ENCODE peak calls at places on chromosomes 6 and 20, in ten cellular contexts. One of them, this sample, is unnamed.

GRCh38 chr6:156877126-156877863 is 100.1 kb downstream of the ARID1B start:
- DNase-seq in prostate gland: no peak
- DNase-seq in cardiac fibroblast: no peak
- DNase-seq in uterus: peak
- DNase-seq in OCI-LY7: no peak
- DNase-seq in kidney: no peak
- DNase-seq in cardiac muscle cell: no peak
- DNase-seq in astrocyte of the spinal cord: no peak
- DNase-seq in AG10803: peak
- DNase-seq in brain microvascular endothelial cell: no peak
- DNase-seq in this sample: no peak

GRCh38 chr6:37460805-37461204 is 27.8 kb downstream of the CMTR1 start:
- DNase-seq in prostate gland: no peak
- DNase-seq in cardiac fibroblast: no peak
- DNase-seq in uterus: no peak
- DNase-seq in OCI-LY7: no peak
- DNase-seq in kidney: no peak
- DNase-seq in cardiac muscle cell: no peak
- DNase-seq in astrocyte of the spinal cord: peak
- DNase-seq in AG10803: no peak
- DNase-seq in brain microvascular endothelial cell: no peak
- DNase-seq in this sample: no peak

GRCh38 chr6:135030056-135030473 is 24.6 kb downstream of the HBS1L start:
- DNase-seq in prostate gland: no peak
- DNase-seq in cardiac fibroblast: no peak
- DNase-seq in uterus: no peak
- DNase-seq in OCI-LY7: no peak
- DNase-seq in kidney: no peak
- DNase-seq in cardiac muscle cell: no peak
- DNase-seq in astrocyte of the spinal cord: no peak
- DNase-seq in AG10803: no peak
- DNase-seq in brain microvascular endothelial cell: no peak
- DNase-seq in this sample: no peak

GRCh38 chr6:112304680-112305079 is 42.5 kb upstream of the RFPL4B start:
- DNase-seq in prostate gland: no peak
- DNase-seq in cardiac fibroblast: no peak
- DNase-seq in uterus: no peak
- DNase-seq in OCI-LY7: no peak
- DNase-seq in kidney: no peak
- DNase-seq in cardiac muscle cell: no peak
- DNase-seq in astrocyte of the spinal cord: no peak
- DNase-seq in AG10803: no peak
- DNase-seq in brain microvascular endothelial cell: no peak
- DNase-seq in this sample: no peak

GRCh38 chr6:41182069-41183034 is 18.6 kb downstream of the TREML2 start:
- DNase-seq in prostate gland: peak
- DNase-seq in cardiac fibroblast: peak
- DNase-seq in uterus: no peak
- DNase-seq in OCI-LY7: peak
- DNase-seq in kidney: no peak
- DNase-seq in cardiac muscle cell: peak
- DNase-seq in astrocyte of the spinal cord: peak
- DNase-seq in AG10803: peak
- DNase-seq in brain microvascular endothelial cell: peak
- DNase-seq in this sample: no peak

GRCh38 chr20:21569586-21569985 is 55.7 kb upstream of the NKX2-2 start:
- DNase-seq in prostate gland: no peak
- DNase-seq in cardiac fibroblast: no peak
- DNase-seq in uterus: no peak
- DNase-seq in OCI-LY7: no peak
- DNase-seq in kidney: no peak
- DNase-seq in cardiac muscle cell: no peak
- DNase-seq in astrocyte of the spinal cord: no peak
- DNase-seq in AG10803: no peak
- DNase-seq in brain microvascular endothelial cell: no peak
- DNase-seq in this sample: no peak

GRCh38 chr6:45187841-45188240 is 140.3 kb upstream of the RUNX2 start:
- DNase-seq in prostate gland: no peak
- DNase-seq in cardiac fibroblast: peak
- DNase-seq in uterus: no peak
- DNase-seq in OCI-LY7: no peak
- DNase-seq in kidney: no peak
- DNase-seq in cardiac muscle cell: no peak
- DNase-seq in astrocyte of the spinal cord: peak
- DNase-seq in AG10803: peak
- DNase-seq in brain microvascular endothelial cell: peak
- DNase-seq in this sample: no peak

GRCh38 chr6:39934060-39934757 is at the start of gene MOCS1:
- DNase-seq in prostate gland: peak
- DNase-seq in cardiac fibroblast: peak
- DNase-seq in uterus: peak
- DNase-seq in OCI-LY7: no peak
- DNase-seq in kidney: peak
- DNase-seq in cardiac muscle cell: peak
- DNase-seq in astrocyte of the spinal cord: peak
- DNase-seq in AG10803: peak
- DNase-seq in brain microvascular endothelial cell: peak
- DNase-seq in this sample: no peak

GRCh38 chr6:150448221-150448620 is 79.4 kb downstream of the IYD start:
- DNase-seq in prostate gland: no peak
- DNase-seq in cardiac fibroblast: no peak
- DNase-seq in uterus: no peak
- DNase-seq in OCI-LY7: no peak
- DNase-seq in kidney: no peak
- DNase-seq in cardiac muscle cell: no peak
- DNase-seq in astrocyte of the spinal cord: no peak
- DNase-seq in AG10803: no peak
- DNase-seq in brain microvascular endothelial cell: no peak
- DNase-seq in this sample: no peak

GRCh38 chr20:8389381-8390368 is 257.6 kb downstream of the PLCB1 start:
- DNase-seq in prostate gland: no peak
- DNase-seq in cardiac fibroblast: peak
- DNase-seq in uterus: no peak
- DNase-seq in OCI-LY7: peak
- DNase-seq in kidney: no peak
- DNase-seq in cardiac muscle cell: peak
- DNase-seq in astrocyte of the spinal cord: peak
- DNase-seq in AG10803: peak
- DNase-seq in brain microvascular endothelial cell: no peak
- DNase-seq in this sample: no peak

GRCh38 chr6:36682328-36683144 is 4.0 kb downstream of the CDKN1A start:
- DNase-seq in prostate gland: peak
- DNase-seq in cardiac fibroblast: no peak
- DNase-seq in uterus: peak
- DNase-seq in OCI-LY7: peak
- DNase-seq in kidney: peak
- DNase-seq in cardiac muscle cell: no peak
- DNase-seq in astrocyte of the spinal cord: no peak
- DNase-seq in AG10803: peak
- DNase-seq in brain microvascular endothelial cell: no peak
- DNase-seq in this sample: peak

GRCh38 chr6:164321297-164321696 is 906.8 kb downstream of the QKI start:
- DNase-seq in prostate gland: no peak
- DNase-seq in cardiac fibroblast: no peak
- DNase-seq in uterus: no peak
- DNase-seq in OCI-LY7: no peak
- DNase-seq in kidney: no peak
- DNase-seq in cardiac muscle cell: no peak
- DNase-seq in astrocyte of the spinal cord: no peak
- DNase-seq in AG10803: no peak
- DNase-seq in brain microvascular endothelial cell: no peak
- DNase-seq in this sample: no peak

GRCh38 chr20:57437672-57438330 is 46.6 kb downstream of the RBM38 start:
- DNase-seq in prostate gland: no peak
- DNase-seq in cardiac fibroblast: no peak
- DNase-seq in uterus: no peak
- DNase-seq in OCI-LY7: no peak
- DNase-seq in kidney: no peak
- DNase-seq in cardiac muscle cell: no peak
- DNase-seq in astrocyte of the spinal cord: no peak
- DNase-seq in AG10803: no peak
- DNase-seq in brain microvascular endothelial cell: no peak
- DNase-seq in this sample: no peak

GRCh38 chr20:14333734-14334133 is 3.7 kb downstream of the FLRT3 start:
- DNase-seq in prostate gland: no peak
- DNase-seq in cardiac fibroblast: no peak
- DNase-seq in uterus: no peak
- DNase-seq in OCI-LY7: no peak
- DNase-seq in kidney: no peak
- DNase-seq in cardiac muscle cell: no peak
- DNase-seq in astrocyte of the spinal cord: no peak
- DNase-seq in AG10803: no peak
- DNase-seq in brain microvascular endothelial cell: no peak
- DNase-seq in this sample: no peak

GRCh38 chr6:24882295-24882694 is 53.5 kb downstream of the RIPOR2 start:
- DNase-seq in prostate gland: no peak
- DNase-seq in cardiac fibroblast: no peak
- DNase-seq in uterus: no peak
- DNase-seq in OCI-LY7: no peak
- DNase-seq in kidney: no peak
- DNase-seq in cardiac muscle cell: no peak
- DNase-seq in astrocyte of the spinal cord: no peak
- DNase-seq in AG10803: no peak
- DNase-seq in brain microvascular endothelial cell: no peak
- DNase-seq in this sample: no peak

GRCh38 chr20:25246182-25246943 is 1.5 kb upstream of the PYGB start:
- DNase-seq in prostate gland: no peak
- DNase-seq in cardiac fibroblast: no peak
- DNase-seq in uterus: no peak
- DNase-seq in OCI-LY7: peak
- DNase-seq in kidney: no peak
- DNase-seq in cardiac muscle cell: no peak
- DNase-seq in astrocyte of the spinal cord: no peak
- DNase-seq in AG10803: no peak
- DNase-seq in brain microvascular endothelial cell: no peak
- DNase-seq in this sample: no peak

GRCh38 chr6:4281341-4282293 is 146.2 kb upstream of the ECI2 start:
- DNase-seq in prostate gland: peak
- DNase-seq in cardiac fibroblast: peak
- DNase-seq in uterus: peak
- DNase-seq in OCI-LY7: peak
- DNase-seq in kidney: peak
- DNase-seq in cardiac muscle cell: peak
- DNase-seq in astrocyte of the spinal cord: peak
- DNase-seq in AG10803: no peak
- DNase-seq in brain microvascular endothelial cell: peak
- DNase-seq in this sample: peak

GRCh38 chr6:90350689-90351554 is 54.3 kb upstream of the BACH2 start:
- DNase-seq in prostate gland: no peak
- DNase-seq in cardiac fibroblast: no peak
- DNase-seq in uterus: no peak
- DNase-seq in OCI-LY7: peak
- DNase-seq in kidney: no peak
- DNase-seq in cardiac muscle cell: no peak
- DNase-seq in astrocyte of the spinal cord: no peak
- DNase-seq in AG10803: no peak
- DNase-seq in brain microvascular endothelial cell: no peak
- DNase-seq in this sample: peak

GRCh38 chr6:106477158-106477557 is 116.6 kb downstream of the CRYBG1 start:
- DNase-seq in prostate gland: no peak
- DNase-seq in cardiac fibroblast: no peak
- DNase-seq in uterus: no peak
- DNase-seq in OCI-LY7: peak
- DNase-seq in kidney: no peak
- DNase-seq in cardiac muscle cell: no peak
- DNase-seq in astrocyte of the spinal cord: no peak
- DNase-seq in AG10803: no peak
- DNase-seq in brain microvascular endothelial cell: no peak
- DNase-seq in this sample: no peak

GRCh38 chr6:84625510-84625909 is 138.9 kb downstream of the TBX18 start:
- DNase-seq in prostate gland: no peak
- DNase-seq in cardiac fibroblast: peak
- DNase-seq in uterus: no peak
- DNase-seq in OCI-LY7: no peak
- DNase-seq in kidney: no peak
- DNase-seq in cardiac muscle cell: no peak
- DNase-seq in astrocyte of the spinal cord: no peak
- DNase-seq in AG10803: no peak
- DNase-seq in brain microvascular endothelial cell: no peak
- DNase-seq in this sample: no peak
- TF ChIP-seq CTCF in prostate gland: no peak
- TF ChIP-seq CTCF in cardiac fibroblast: no peak
- TF ChIP-seq CTCF in uterus: no peak
- TF ChIP-seq CTCF in OCI-LY7: no peak
- TF ChIP-seq CTCF in kidney: no peak
- TF ChIP-seq CTCF in cardiac muscle cell: no peak
- TF ChIP-seq CTCF in astrocyte of the spinal cord: no peak
- TF ChIP-seq CTCF in AG10803: no peak
- TF ChIP-seq CTCF in brain microvascular endothelial cell: no peak
- TF ChIP-seq CTCF in this sample: no peak

DNA sequence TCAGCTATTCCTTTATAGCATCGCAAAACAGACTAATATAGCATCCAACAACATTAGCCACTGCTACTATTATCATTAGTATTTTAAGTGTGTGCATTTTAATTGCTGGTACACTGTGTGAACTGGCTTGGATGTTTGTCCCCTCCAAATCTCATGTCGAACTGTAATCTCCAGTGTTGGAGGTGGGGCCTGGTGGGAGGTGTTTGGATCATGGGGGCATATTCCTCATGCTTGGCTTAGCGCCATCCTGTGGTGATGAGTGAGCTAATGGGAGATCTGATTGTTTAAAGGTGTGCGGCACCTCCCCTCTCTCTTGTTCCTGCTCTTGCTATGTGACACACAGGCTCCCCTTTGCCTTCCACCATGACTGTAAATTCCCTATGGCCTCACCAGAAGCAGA is 12.4 kb upstream of the OSER1 start:
- DNase-seq in prostate gland: no peak
- DNase-seq in cardiac fibroblast: no peak
- DNase-seq in uterus: no peak
- DNase-seq in OCI-LY7: peak
- DNase-seq in kidney: no peak
- DNase-seq in cardiac muscle cell: peak
- DNase-seq in astrocyte of the spinal cord: no peak
- DNase-seq in AG10803: no peak
- DNase-seq in brain microvascular endothelial cell: no peak
- DNase-seq in this sample: no peak
- TF ChIP-seq CTCF in prostate gland: no peak
- TF ChIP-seq CTCF in cardiac fibroblast: no peak
- TF ChIP-seq CTCF in uterus: no peak
- TF ChIP-seq CTCF in OCI-LY7: peak
- TF ChIP-seq CTCF in kidney: no peak
- TF ChIP-seq CTCF in cardiac muscle cell: no peak
- TF ChIP-seq CTCF in astrocyte of the spinal cord: no peak
- TF ChIP-seq CTCF in AG10803: no peak
- TF ChIP-seq CTCF in brain microvascular endothelial cell: no peak
- TF ChIP-seq CTCF in this sample: no peak

GRCh38 chr6:107729098-107729497 is 95.0 kb downstream of the SCML4 start:
- DNase-seq in prostate gland: no peak
- DNase-seq in cardiac fibroblast: no peak
- DNase-seq in uterus: no peak
- DNase-seq in OCI-LY7: no peak
- DNase-seq in kidney: no peak
- DNase-seq in cardiac muscle cell: no peak
- DNase-seq in astrocyte of the spinal cord: no peak
- DNase-seq in AG10803: no peak
- DNase-seq in brain microvascular endothelial cell: no peak
- DNase-seq in this sample: no peak
- TF ChIP-seq CTCF in prostate gland: no peak
- TF ChIP-seq CTCF in cardiac fibroblast: no peak
- TF ChIP-seq CTCF in uterus: no peak
- TF ChIP-seq CTCF in OCI-LY7: peak
- TF ChIP-seq CTCF in kidney: no peak
- TF ChIP-seq CTCF in cardiac muscle cell: no peak
- TF ChIP-seq CTCF in astrocyte of the spinal cord: peak
- TF ChIP-seq CTCF in AG10803: peak
- TF ChIP-seq CTCF in brain microvascular endothelial cell: peak
- TF ChIP-seq CTCF in this sample: no peak

GRCh38 chr6:13454286-13455221 is 32.8 kb downstream of the GFOD1 start:
- DNase-seq in prostate gland: no peak
- DNase-seq in cardiac fibroblast: peak
- DNase-seq in uterus: peak
- DNase-seq in OCI-LY7: peak
- DNase-seq in kidney: no peak
- DNase-seq in cardiac muscle cell: no peak
- DNase-seq in astrocyte of the spinal cord: peak
- DNase-seq in AG10803: peak
- DNase-seq in brain microvascular endothelial cell: peak
- DNase-seq in this sample: peak
- TF ChIP-seq CTCF in prostate gland: no peak
- TF ChIP-seq CTCF in cardiac fibroblast: no peak
- TF ChIP-seq CTCF in uterus: peak
- TF ChIP-seq CTCF in OCI-LY7: peak
- TF ChIP-seq CTCF in kidney: no peak
- TF ChIP-seq CTCF in cardiac muscle cell: no peak
- TF ChIP-seq CTCF in astrocyte of the spinal cord: no peak
- TF ChIP-seq CTCF in AG10803: no peak
- TF ChIP-seq CTCF in brain microvascular endothelial cell: no peak
- TF ChIP-seq CTCF in this sample: no peak